ENCODE peak calls at places on chromosomes 12 and 14, in ten cellular contexts. One of them, this sample, is unnamed.

GRCh38 chr12:4009979-4010704 is 136.9 kb upstream of the PARP11 start:
- DNase-seq in colonic mucosa: no peak
- DNase-seq in endothelial cell: no peak
- DNase-seq in HFFc6: no peak
- DNase-seq in astrocyte of the spinal cord: no peak
- DNase-seq in fibroblast of mammary gland: no peak
- DNase-seq in OCI-LY7: no peak
- DNase-seq in GM10248: no peak
- DNase-seq in keratinocyte: no peak
- DNase-seq in fibroblast of pulmonary artery: no peak
- DNase-seq in this sample: no peak

GRCh38 chr12:6554168-6554989 is 1.5 kb downstream of the IFFO1 start:
- DNase-seq in HFFc6: peak; percentile 76
- DNase-seq in fibroblast of mammary gland: peak; percentile 78
- DNase-seq in colonic mucosa: peak; percentile 80
- DNase-seq in GM10248: peak; percentile 88
- DNase-seq in OCI-LY7: peak; percentile 91
- DNase-seq in keratinocyte: no peak
- DNase-seq in endothelial cell: peak; percentile 92
- DNase-seq in fibroblast of pulmonary artery: peak; percentile 80
- DNase-seq in astrocyte of the spinal cord: peak; percentile 77
- DNase-seq in this sample: peak; percentile 91

GRCh38 chr12:108712164-108712924 is 19.0 kb downstream of the CORO1C start:
- DNase-seq in HFFc6: no peak
- DNase-seq in keratinocyte: no peak
- DNase-seq in fibroblast of pulmonary artery: no peak
- DNase-seq in GM10248: peak; percentile 37
- DNase-seq in colonic mucosa: no peak
- DNase-seq in endothelial cell: no peak
- DNase-seq in astrocyte of the spinal cord: no peak
- DNase-seq in OCI-LY7: peak; percentile 56
- DNase-seq in fibroblast of mammary gland: no peak
- DNase-seq in this sample: no peak

GRCh38 chr12:82760423-82760822 is 73.7 kb downstream of the TMTC2 start:
- DNase-seq in fibroblast of pulmonary artery: no peak
- DNase-seq in astrocyte of the spinal cord: no peak
- DNase-seq in endothelial cell: no peak
- DNase-seq in keratinocyte: no peak
- DNase-seq in GM10248: no peak
- DNase-seq in HFFc6: no peak
- DNase-seq in colonic mucosa: no peak
- DNase-seq in fibroblast of mammary gland: no peak
- DNase-seq in OCI-LY7: no peak
- DNase-seq in this sample: no peak

GRCh38 chr12:13163868-13164267 is 32.7 kb upstream of the EMP1 start:
- DNase-seq in fibroblast of pulmonary artery: no peak
- DNase-seq in HFFc6: no peak
- DNase-seq in GM10248: no peak
- DNase-seq in endothelial cell: no peak
- DNase-seq in OCI-LY7: no peak
- DNase-seq in colonic mucosa: no peak
- DNase-seq in keratinocyte: peak; percentile 88
- DNase-seq in fibroblast of mammary gland: peak; percentile 25
- DNase-seq in astrocyte of the spinal cord: no peak
- DNase-seq in this sample: no peak

GRCh38 chr12:53057816-53058500 is 8.1 kb downstream of the TNS2 start:
- DNase-seq in fibroblast of mammary gland: no peak
- DNase-seq in fibroblast of pulmonary artery: no peak
- DNase-seq in keratinocyte: no peak
- DNase-seq in astrocyte of the spinal cord: no peak
- DNase-seq in HFFc6: no peak
- DNase-seq in endothelial cell: no peak
- DNase-seq in OCI-LY7: no peak
- DNase-seq in GM10248: no peak
- DNase-seq in colonic mucosa: no peak
- DNase-seq in this sample: no peak

GRCh38 chr14:78075033-78075432 is 95.1 kb upstream of the NRXN3 start:
- DNase-seq in endothelial cell: no peak
- DNase-seq in fibroblast of mammary gland: no peak
- DNase-seq in keratinocyte: no peak
- DNase-seq in GM10248: no peak
- DNase-seq in OCI-LY7: no peak
- DNase-seq in fibroblast of pulmonary artery: no peak
- DNase-seq in HFFc6: no peak
- DNase-seq in astrocyte of the spinal cord: no peak
- DNase-seq in colonic mucosa: no peak
- DNase-seq in this sample: no peak

GRCh38 chr12:94717656-94718055 is 67.3 kb upstream of the TMCC3 start:
- DNase-seq in fibroblast of pulmonary artery: no peak
- DNase-seq in HFFc6: no peak
- DNase-seq in astrocyte of the spinal cord: no peak
- DNase-seq in colonic mucosa: no peak
- DNase-seq in fibroblast of mammary gland: peak; percentile 28
- DNase-seq in keratinocyte: no peak
- DNase-seq in endothelial cell: no peak
- DNase-seq in GM10248: no peak
- DNase-seq in OCI-LY7: no peak
- DNase-seq in this sample: no peak

GRCh38 chr14:104168603-104169002 is 30.2 kb downstream of the KIF26A start:
- DNase-seq in OCI-LY7: no peak
- DNase-seq in astrocyte of the spinal cord: no peak
- DNase-seq in fibroblast of mammary gland: no peak
- DNase-seq in HFFc6: no peak
- DNase-seq in colonic mucosa: no peak
- DNase-seq in GM10248: no peak
- DNase-seq in keratinocyte: no peak
- DNase-seq in endothelial cell: no peak
- DNase-seq in fibroblast of pulmonary artery: no peak
- DNase-seq in this sample: no peak

GRCh38 chr12:72271401-72271740 is 799 bp upstream of the TRHDE start:
- DNase-seq in fibroblast of pulmonary artery: no peak
- DNase-seq in fibroblast of mammary gland: no peak
- DNase-seq in GM10248: no peak
- DNase-seq in astrocyte of the spinal cord: peak; percentile 68
- DNase-seq in colonic mucosa: peak; percentile 16
- DNase-seq in HFFc6: peak; percentile 45
- DNase-seq in OCI-LY7: no peak
- DNase-seq in endothelial cell: peak; percentile 56
- DNase-seq in keratinocyte: no peak
- DNase-seq in this sample: peak; percentile 14
- TF ChIP-seq CTCF in fibroblast of pulmonary artery: no peak
- TF ChIP-seq CTCF in fibroblast of mammary gland: peak; percentile 3
- TF ChIP-seq CTCF in GM10248: no peak
- TF ChIP-seq CTCF in astrocyte of the spinal cord: peak; percentile 28
- TF ChIP-seq CTCF in colonic mucosa: no peak
- TF ChIP-seq CTCF in HFFc6: no peak
- TF ChIP-seq CTCF in OCI-LY7: no peak
- TF ChIP-seq CTCF in endothelial cell: no peak
- TF ChIP-seq CTCF in keratinocyte: no peak
- TF ChIP-seq CTCF in this sample: no peak

GRCh38 chr14:86166541-86166940 is 636.6 kb downstream of the FLRT2 start:
- DNase-seq in GM10248: no peak
- DNase-seq in HFFc6: no peak
- DNase-seq in keratinocyte: no peak
- DNase-seq in fibroblast of mammary gland: no peak
- DNase-seq in OCI-LY7: no peak
- DNase-seq in astrocyte of the spinal cord: no peak
- DNase-seq in fibroblast of pulmonary artery: no peak
- DNase-seq in colonic mucosa: no peak
- DNase-seq in endothelial cell: no peak
- DNase-seq in this sample: no peak
- TF ChIP-seq CTCF in GM10248: no peak
- TF ChIP-seq CTCF in HFFc6: no peak
- TF ChIP-seq CTCF in keratinocyte: no peak
- TF ChIP-seq CTCF in fibroblast of mammary gland: no peak
- TF ChIP-seq CTCF in OCI-LY7: no peak
- TF ChIP-seq CTCF in astrocyte of the spinal cord: no peak
- TF ChIP-seq CTCF in fibroblast of pulmonary artery: no peak
- TF ChIP-seq CTCF in colonic mucosa: no peak
- TF ChIP-seq CTCF in endothelial cell: no peak
- TF ChIP-seq CTCF in this sample: no peak

DNA sequence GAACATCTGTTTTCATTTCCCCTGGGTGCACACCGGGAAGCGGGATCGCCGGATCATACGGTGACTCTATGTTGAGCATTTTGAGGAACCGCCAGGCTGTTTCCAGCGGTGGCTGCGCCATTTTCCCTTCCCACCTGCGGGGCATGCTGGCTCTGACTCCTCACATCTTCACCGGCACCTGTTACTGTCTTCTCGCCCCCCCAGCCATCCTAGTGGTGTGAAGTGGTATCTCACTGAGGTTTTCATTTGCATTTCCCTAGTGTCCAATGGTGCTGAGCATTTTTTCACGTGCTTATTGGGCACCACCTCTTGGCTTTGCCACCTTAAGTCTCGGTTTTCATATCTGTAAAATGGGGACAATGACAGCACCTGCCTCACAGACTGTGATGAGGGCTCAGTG is 44.1 kb upstream of the EML1 start:
- DNase-seq in colonic mucosa: no peak
- DNase-seq in keratinocyte: no peak
- DNase-seq in astrocyte of the spinal cord: no peak
- DNase-seq in fibroblast of mammary gland: no peak
- DNase-seq in endothelial cell: no peak
- DNase-seq in OCI-LY7: no peak
- DNase-seq in HFFc6: no peak
- DNase-seq in fibroblast of pulmonary artery: no peak
- DNase-seq in GM10248: no peak
- DNase-seq in this sample: no peak
- TF ChIP-seq CTCF in colonic mucosa: no peak
- TF ChIP-seq CTCF in keratinocyte: no peak
- TF ChIP-seq CTCF in astrocyte of the spinal cord: peak; percentile 22
- TF ChIP-seq CTCF in fibroblast of mammary gland: peak; percentile 23
- TF ChIP-seq CTCF in endothelial cell: peak; percentile 32
- TF ChIP-seq CTCF in OCI-LY7: peak; percentile 40
- TF ChIP-seq CTCF in HFFc6: peak; percentile 59
- TF ChIP-seq CTCF in fibroblast of pulmonary artery: peak; percentile 29
- TF ChIP-seq CTCF in GM10248: no peak
- TF ChIP-seq CTCF in this sample: no peak

DNA sequence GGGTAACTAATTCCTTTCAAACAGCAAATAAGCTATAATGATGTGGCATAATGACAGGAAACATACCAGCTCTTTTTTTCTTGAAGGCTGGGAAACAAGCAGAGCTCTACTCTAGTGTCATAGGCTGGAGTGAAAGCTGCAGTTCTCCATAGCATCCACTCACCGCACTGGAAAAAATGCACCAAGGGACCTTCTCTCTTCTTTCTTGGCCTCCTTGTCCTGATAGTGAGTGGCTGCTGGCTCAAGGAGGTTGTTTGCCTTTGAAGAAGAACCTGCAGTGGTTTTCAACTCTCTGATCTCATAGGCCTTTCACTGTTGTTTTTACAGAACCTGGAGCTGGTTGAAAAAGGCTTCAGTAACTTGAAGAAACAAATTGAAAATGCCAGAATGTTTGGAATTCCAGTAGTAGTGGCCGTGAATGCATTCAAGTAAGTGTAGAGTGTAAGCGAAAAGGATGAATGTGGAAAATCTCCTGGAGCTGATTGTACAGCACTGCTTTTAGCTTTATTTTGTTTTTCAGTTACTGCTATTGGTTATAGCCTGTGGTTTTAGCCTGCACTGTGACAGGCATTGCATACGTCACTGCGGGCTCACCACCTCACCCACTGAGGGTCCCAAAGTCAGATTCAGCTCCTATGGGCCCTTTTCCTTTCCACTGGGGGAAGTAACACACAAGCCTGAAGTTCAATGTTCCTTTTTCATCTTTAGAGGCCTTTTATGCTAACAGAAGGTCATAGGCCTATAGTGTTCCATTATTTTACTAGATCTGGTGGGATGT is 17.2 kb upstream of the AKAP5 start:
- DNase-seq in endothelial cell: no peak
- DNase-seq in fibroblast of pulmonary artery: no peak
- DNase-seq in GM10248: no peak
- DNase-seq in keratinocyte: no peak
- DNase-seq in HFFc6: no peak
- DNase-seq in astrocyte of the spinal cord: peak; percentile 29
- DNase-seq in colonic mucosa: no peak
- DNase-seq in OCI-LY7: no peak
- DNase-seq in fibroblast of mammary gland: no peak
- DNase-seq in this sample: no peak
- TF ChIP-seq CTCF in endothelial cell: no peak
- TF ChIP-seq CTCF in fibroblast of pulmonary artery: no peak
- TF ChIP-seq CTCF in GM10248: no peak
- TF ChIP-seq CTCF in keratinocyte: no peak
- TF ChIP-seq CTCF in HFFc6: no peak
- TF ChIP-seq CTCF in astrocyte of the spinal cord: no peak
- TF ChIP-seq CTCF in colonic mucosa: no peak
- TF ChIP-seq CTCF in OCI-LY7: no peak
- TF ChIP-seq CTCF in fibroblast of mammary gland: no peak
- TF ChIP-seq CTCF in this sample: no peak

GRCh38 chr12:110176745-110177144 is 52.6 kb downstream of the IFT81 start:
- DNase-seq in OCI-LY7: no peak
- DNase-seq in endothelial cell: no peak
- DNase-seq in fibroblast of mammary gland: peak; percentile 61
- DNase-seq in HFFc6: no peak
- DNase-seq in astrocyte of the spinal cord: peak; percentile 44
- DNase-seq in fibroblast of pulmonary artery: peak; percentile 50
- DNase-seq in keratinocyte: no peak
- DNase-seq in GM10248: no peak
- DNase-seq in colonic mucosa: no peak
- DNase-seq in this sample: no peak
- TF ChIP-seq CTCF in OCI-LY7: no peak
- TF ChIP-seq CTCF in endothelial cell: no peak
- TF ChIP-seq CTCF in fibroblast of mammary gland: no peak
- TF ChIP-seq CTCF in HFFc6: no peak
- TF ChIP-seq CTCF in astrocyte of the spinal cord: no peak
- TF ChIP-seq CTCF in fibroblast of pulmonary artery: no peak
- TF ChIP-seq CTCF in keratinocyte: no peak
- TF ChIP-seq CTCF in GM10248: no peak
- TF ChIP-seq CTCF in colonic mucosa: no peak
- TF ChIP-seq CTCF in this sample: no peak

GRCh38 chr12:74971201-74971600 is 238.4 kb downstream of the KCNC2 start:
- DNase-seq in HFFc6: no peak
- DNase-seq in endothelial cell: no peak
- DNase-seq in astrocyte of the spinal cord: no peak
- DNase-seq in colonic mucosa: no peak
- DNase-seq in fibroblast of pulmonary artery: no peak
- DNase-seq in fibroblast of mammary gland: no peak
- DNase-seq in OCI-LY7: no peak
- DNase-seq in keratinocyte: no peak
- DNase-seq in GM10248: no peak
- DNase-seq in this sample: no peak
- TF ChIP-seq CTCF in HFFc6: no peak
- TF ChIP-seq CTCF in endothelial cell: no peak
- TF ChIP-seq CTCF in astrocyte of the spinal cord: no peak
- TF ChIP-seq CTCF in colonic mucosa: no peak
- TF ChIP-seq CTCF in fibroblast of pulmonary artery: no peak
- TF ChIP-seq CTCF in fibroblast of mammary gland: no peak
- TF ChIP-seq CTCF in OCI-LY7: no peak
- TF ChIP-seq CTCF in keratinocyte: no peak
- TF ChIP-seq CTCF in GM10248: no peak
- TF ChIP-seq CTCF in this sample: no peak

This sample was measured in GM20000.